ENCODE peak calls at places on chromosome 13, in six cellular contexts. M is stomach, E is ovary, J is tibial nerve, F is K562, L is transverse colon. W is an unnamed sample.

GRCh38 chr13:91112191-91112579 is 235.3 kb upstream of the MIR17HG start:
- DNase-seq in M (no peak), E (no peak), J (no peak), F (no peak), L (no peak), W (no peak)

GRCh38 chr13:44523176-44524017 is 52.7 kb downstream of the TSC22D1 start:
- DNase-seq in M (no peak), E (no peak), J (no peak), F (no peak), L (no peak), W (no peak)

GRCh38 chr13:39038569-39038898 is 278 bp downstream of the NHLRC3 start:
- DNase-seq in M (no peak), E (no peak), J (no peak), F (no peak), L (peak), W (no peak)

GRCh38 chr13:36124236-36124822 is 6.9 kb downstream of the DCLK1 start:
- DNase-seq in M (no peak), E (peak), J (no peak), F (no peak), L (no peak), W (no peak)

GRCh38 chr13:95457294-95457693 is 95.2 kb upstream of the CLDN10 start:
- DNase-seq in M (no peak), E (no peak), J (no peak), F (no peak), L (no peak), W (no peak)

GRCh38 chr13:31913459-31913858 is 118.1 kb upstream of the FRY start:
- DNase-seq in M (no peak), E (no peak), J (no peak), F (no peak), L (no peak), W (no peak)

GRCh38 chr13:95246292-95247082 is 54.8 kb downstream of the ABCC4 start:
- DNase-seq in M (no peak), E (no peak), J (no peak), F (no peak), L (no peak), W (no peak)

GRCh38 chr13:92224052-92224821 is 825.8 kb downstream of the GPC5 start:
- DNase-seq in M (no peak), E (peak), J (no peak), F (no peak), L (no peak), W (no peak)

GRCh38 chr13:75296651-75297050 is 185.3 kb downstream of the TBC1D4 start:
- DNase-seq in M (no peak), E (no peak), J (no peak), F (no peak), L (no peak), W (no peak)

GRCh38 chr13:56356690-56357089 is 784.0 kb upstream of the PRR20A start:
- DNase-seq in M (no peak), E (no peak), J (no peak), F (no peak), L (no peak), W (no peak)

GRCh38 chr13:43472344-43472743 is 314.4 kb downstream of the ENOX1 start:
- DNase-seq in M (no peak), E (no peak), J (no peak), F (no peak), L (no peak), W (no peak)

GRCh38 chr13:46170268-46170667 is 11.7 kb downstream of the LCP1 start:
- DNase-seq in M (peak), E (no peak), J (no peak), F (no peak), L (no peak), W (no peak)

GRCh38 chr13:109000207-109000606 is 370.8 kb downstream of the MYO16 start:
- DNase-seq in M (no peak), E (no peak), J (no peak), F (no peak), L (no peak), W (no peak)

GRCh38 chr13:101520672-101521071 is 68.2 kb downstream of the ITGBL1 start:
- DNase-seq in M (no peak), E (no peak), J (no peak), F (no peak), L (no peak), W (no peak)

GRCh38 chr13:64471916-64472315 is 2758.2 kb downstream of the PCDH9 start:
- DNase-seq in M (no peak), E (no peak), J (no peak), F (no peak), L (no peak), W (no peak)

GRCh38 chr13:111954681-111955411 is 112.1 kb upstream of the SOX1 start:
- DNase-seq in M (peak), E (no peak), J (no peak), F (no peak), L (no peak), W (no peak)

GRCh38 chr13:83216521-83217245 is 665.6 kb downstream of the SLITRK1 start:
- DNase-seq in M (no peak), E (no peak), J (no peak), F (no peak), L (no peak), W (no peak)

GRCh38 chr13:48945626-48946025 is 30.1 kb upstream of the FNDC3A start:
- DNase-seq in M (no peak), E (no peak), J (no peak), F (no peak), L (no peak), W (no peak)

GRCh38 chr13:38382946-38383345 is 33.3 kb downstream of the UFM1 start:
- DNase-seq in M (no peak), E (no peak), J (no peak), F (no peak), L (no peak), W (no peak)

GRCh38 chr13:23579072-23579885 is 9.1 kb downstream of the TNFRSF19 start:
- DNase-seq in M (peak), E (peak), J (peak), F (peak), L (peak), W (peak)

GRCh38 chr13:97139704-97140103 is 82.4 kb upstream of the MBNL2 start:
- DNase-seq in M (no peak), E (no peak), J (no peak), F (no peak), L (no peak), W (no peak)

GRCh38 chr13:102376314-102376713 is 25.5 kb downstream of the FGF14 start:
- DNase-seq in M (no peak), E (no peak), J (no peak), F (no peak), L (no peak), W (no peak)

GRCh38 chr13:26867451-26868067 is 107.0 kb upstream of the GPR12 start:
- DNase-seq in M (no peak), E (no peak), J (no peak), F (peak), L (no peak), W (no peak)

GRCh38 chr13:59337070-59337469 is 826.7 kb downstream of the DIAPH3 start:
- DNase-seq in M (no peak), E (no peak), J (no peak), F (no peak), L (no peak), W (no peak)

GRCh38 chr13:93730780-93731179 is 504.2 kb downstream of the GPC6 start:
- DNase-seq in M (no peak), E (no peak), J (no peak), F (no peak), L (no peak), W (no peak)

GRCh38 chr13:76048675-76049396 is 412.7 kb downstream of the LMO7 start:
- DNase-seq in M (no peak), E (no peak), J (no peak), F (no peak), L (no peak), W (no peak)

GRCh38 chr13:107427531-107427930 is 787.8 kb downstream of the LIG4 start:
- DNase-seq in M (no peak), E (no peak), J (no peak), F (no peak), L (no peak), W (no peak)

GRCh38 chr13:110640591-110641029 is 25.3 kb downstream of the NAXD start:
- DNase-seq in M (peak), E (peak), J (no peak), F (no peak), L (no peak), W (peak)

GRCh38 chr13:94020833-94021232 is 458.6 kb downstream of the DCT start:
- DNase-seq in M (no peak), E (no peak), J (no peak), F (no peak), L (no peak), W (no peak)

GRCh38 chr13:77026255-77026782 is 640 bp downstream of the FBXL3 start:
- DNase-seq in M (peak), E (peak), J (peak), F (peak), L (peak), W (peak)

GRCh38 chr13:94009696-94010095 is 469.8 kb downstream of the DCT start:
- DNase-seq in M (no peak), E (no peak), J (no peak), F (no peak), L (no peak), W (no peak)

GRCh38 chr13:72839831-72840426 is 58.0 kb downstream of the PIBF1 start:
- DNase-seq in M (peak), E (no peak), J (no peak), F (peak), L (peak), W (no peak)

GRCh38 chr13:99374994-99375805 is 68.0 kb upstream of the GPR183 start:
- DNase-seq in M (no peak), E (no peak), J (no peak), F (no peak), L (peak), W (no peak)

GRCh38 chr13:94143624-94144350 is 335.7 kb downstream of the DCT start:
- DNase-seq in M (no peak), E (no peak), J (no peak), F (no peak), L (no peak), W (no peak)

GRCh38 chr13:108629353-108629752 is at the start of gene MYO16:
- DNase-seq in M (no peak), E (no peak), J (no peak), F (no peak), L (no peak), W (no peak)

GRCh38 chr13:26561636-26562537 is 4.4 kb downstream of the WASF3 start:
- DNase-seq in M (no peak), E (no peak), J (no peak), F (no peak), L (no peak), W (no peak)

GRCh38 chr13:98842858-98843481 is 90.5 kb upstream of the SLC15A1 start:
- DNase-seq in M (peak), E (peak), J (peak), F (peak), L (peak), W (peak)

GRCh38 chr13:94860981-94861407 is 148.6 kb upstream of the SOX21 start:
- DNase-seq in M (no peak), E (peak), J (no peak), F (no peak), L (no peak), W (no peak)

GRCh38 chr13:75467009-75467728 is 14.8 kb downstream of the TBC1D4 start:
- DNase-seq in M (no peak), E (no peak), J (no peak), F (no peak), L (no peak), W (no peak)

GRCh38 chr13:87669379-87669978 is 1.7 kb upstream of the SLITRK5 start:
- DNase-seq in M (no peak), E (no peak), J (no peak), F (peak), L (no peak), W (no peak)

GRCh38 chr13:40352385-40352778 is 314.1 kb downstream of the FOXO1 start:
- DNase-seq in M (no peak), E (peak), J (peak), F (no peak), L (no peak), W (peak)
- TF ChIP-seq EP300 in M (peak), E (no peak), J (peak), F (no peak), L (no peak), W (peak)

GRCh38 chr13:30617315-30618185 is at the start of gene USPL1:
- DNase-seq in M (peak), E (peak), J (peak), F (peak), L (peak), W (peak)
- TF ChIP-seq EP300 in M (no peak), E (peak), J (peak), F (no peak), L (peak), W (peak)

DNA sequence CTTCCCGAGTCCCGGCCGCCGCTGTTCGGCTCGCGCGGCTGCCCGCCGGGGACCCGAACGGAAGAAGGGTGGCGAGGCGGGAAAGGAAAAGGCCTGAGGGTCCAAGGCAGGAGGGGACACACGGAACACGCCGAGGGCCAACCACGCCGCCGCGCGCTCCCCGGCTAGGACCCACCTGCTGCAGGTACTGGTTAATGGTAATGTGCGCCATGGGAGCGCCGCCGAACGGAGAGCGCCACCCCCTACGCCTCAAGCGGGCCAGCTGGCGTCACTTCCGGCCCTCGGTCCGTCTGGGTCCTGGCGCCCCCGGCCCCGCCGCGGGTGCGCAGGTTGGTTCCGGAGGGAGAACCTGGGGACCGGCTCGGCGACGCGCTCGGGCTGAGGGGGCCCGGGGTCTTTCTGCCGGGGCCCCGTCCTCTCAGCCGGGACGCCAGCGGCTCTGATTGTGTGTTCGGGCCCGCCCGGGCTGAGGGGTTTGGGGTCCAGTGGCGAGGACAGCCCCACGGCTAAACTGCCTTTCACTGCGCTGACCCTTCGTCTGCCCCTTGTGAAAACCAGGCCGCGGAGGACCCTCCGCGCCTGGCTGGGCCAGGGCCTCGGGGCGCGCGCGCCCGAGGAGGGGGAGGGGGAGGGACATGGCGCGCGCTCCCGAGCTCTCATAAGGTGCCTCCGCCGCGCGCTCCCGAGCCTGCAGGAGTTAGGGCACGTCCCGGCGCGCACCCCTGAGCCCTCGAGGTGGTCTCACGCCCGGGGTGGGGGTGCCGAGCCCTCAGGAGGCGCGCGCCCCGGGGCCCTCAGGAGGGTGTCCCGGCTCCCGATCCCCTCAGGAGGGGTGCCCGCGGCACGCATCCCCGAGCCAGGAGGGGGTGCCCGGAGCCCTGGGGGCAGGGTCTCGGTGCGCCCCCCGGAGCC is at the start of gene PCID2:
- DNase-seq in M (peak), E (peak), J (peak), F (peak), L (peak), W (peak)
- TF ChIP-seq EP300 in M (no peak), E (no peak), J (peak), F (no peak), L (no peak), W (peak)

GRCh38 chr13:33016414-33017409 is at the start of gene KL:
- DNase-seq in M (peak), E (no peak), J (peak), F (no peak), L (peak), W (peak)

GRCh38 chr13:33015791-33016323 is 366 bp upstream of the KL start:
- DNase-seq in M (peak), E (no peak), J (no peak), F (no peak), L (peak), W (no peak)

GRCh38 chr13:33017410-33017929 is 1.2 kb downstream of the KL start:
- DNase-seq in M (peak), E (no peak), J (peak), F (peak), L (peak), W (peak)

GRCh38 chr13:33015275-33015674 is 948 bp upstream of the KL start:
- DNase-seq in M (no peak), E (no peak), J (no peak), F (no peak), L (no peak), W (no peak)

DNA sequence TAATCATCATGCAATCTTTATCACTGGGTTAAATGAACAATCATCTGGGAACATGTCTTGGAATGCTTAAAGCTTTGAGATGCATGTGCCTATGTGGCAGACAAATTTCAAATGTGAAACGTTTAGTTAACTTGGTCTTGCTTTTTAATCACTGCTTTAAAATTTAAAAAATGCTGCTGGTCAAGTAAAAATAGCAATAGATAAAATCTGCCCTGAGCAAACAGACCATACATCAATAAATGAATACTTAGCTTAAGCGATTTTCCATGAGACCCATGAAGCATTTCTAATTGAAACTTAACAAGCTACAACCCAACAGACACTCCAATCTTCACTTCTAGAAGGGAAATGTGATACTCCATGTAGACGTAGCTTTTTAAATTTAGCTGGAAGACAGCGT is 1.9 kb upstream of the KL start:
- DNase-seq in M (no peak), E (no peak), J (no peak), F (no peak), L (no peak), W (no peak)
- TF ChIP-seq EP300 in M (no peak), E (no peak), J (no peak), F (no peak), L (no peak), W (no peak)

DNA sequence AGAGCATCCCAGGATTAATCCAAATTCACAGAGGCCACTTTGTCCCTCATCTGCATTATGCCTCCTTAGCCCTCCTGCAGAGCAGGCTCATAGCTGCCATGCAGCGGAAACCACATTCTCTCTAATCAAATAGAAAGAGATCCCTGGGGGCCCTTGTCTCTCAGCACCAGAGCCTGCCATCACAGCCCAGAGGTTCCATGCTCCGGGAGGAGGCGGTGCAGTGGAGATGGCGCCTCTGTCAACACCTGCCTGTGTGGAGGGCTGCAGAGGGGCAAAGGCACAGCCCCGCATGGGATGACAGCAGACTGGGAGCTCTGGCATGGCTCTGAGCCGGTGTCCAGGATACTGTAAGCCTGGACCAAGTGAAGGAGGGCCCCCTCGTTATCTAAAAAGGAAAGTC is 111.3 kb downstream of the SLC7A1 start:
- DNase-seq in M (no peak), E (no peak), J (no peak), F (no peak), L (no peak), W (no peak)
- TF ChIP-seq EP300 in M (no peak), E (no peak), J (no peak), F (no peak), L (no peak), W (no peak)

DNA sequence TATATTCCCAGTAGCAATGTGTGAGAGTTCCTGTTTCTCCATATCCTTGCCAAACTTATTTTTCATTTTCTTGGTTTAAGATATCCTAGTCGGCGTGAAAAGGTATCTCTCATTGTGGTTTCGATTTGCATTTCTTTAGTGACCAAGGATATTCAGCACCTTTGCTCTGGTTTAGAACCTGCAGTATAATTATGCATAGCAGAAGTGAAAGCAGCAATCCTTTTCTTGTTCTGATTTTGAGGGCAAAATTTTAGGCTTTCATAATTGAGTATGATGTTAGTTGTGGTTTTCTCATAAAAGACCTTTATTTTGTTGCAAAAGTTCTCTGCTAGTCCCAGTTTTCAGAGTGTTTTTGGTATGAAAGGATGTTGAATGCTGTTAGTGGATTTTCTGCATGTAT is 491.0 kb downstream of the FGF9 start:
- DNase-seq in M (no peak), E (no peak), J (no peak), F (no peak), L (no peak), W (no peak)
- TF ChIP-seq EP300 in M (no peak), E (no peak), J (no peak), F (no peak), L (no peak), W (no peak)

W was measured in sigmoid colon.